ENCODE peak calls at places on chromosomes 13 and 19, in five cellular contexts. L is osteocyte, G is HS-5, M is AG10803, J is fibroblast of gingiva. K is an unnamed sample.

GRCh38 chr13:37270206-37271001 is 164.9 kb upstream of the CSNK1A1L start:
- DNase-seq in L (no peak), G (no peak), M (peak; percentile 33), J (no peak), K (no peak)

GRCh38 chr19:49425922-49426592 is 869 bp downstream of the GFY start:
- DNase-seq in L (no peak), G (no peak), M (no peak), J (no peak), K (peak; percentile 38)

GRCh38 chr19:45742969-45743368 is 9.7 kb downstream of the MEIOSIN start:
- DNase-seq in L (no peak), G (no peak), M (no peak), J (no peak), K (no peak)

GRCh38 chr19:5048727-5049553 is 80.0 kb downstream of the KDM4B start:
- DNase-seq in L (peak; percentile 92), G (no peak), M (peak; percentile 78), J (peak; percentile 69), K (no peak)

GRCh38 chr19:10915511-10916091 is 12.8 kb downstream of the YIPF2 start:
- DNase-seq in L (no peak), G (peak; percentile 92), M (peak; percentile 97), J (peak; percentile 95), K (no peak)

GRCh38 chr13:43908156-43909126 is 28.7 kb downstream of the LACC1 start:
- DNase-seq in L (no peak), G (peak; percentile 39), M (peak; percentile 72), J (peak; percentile 47), K (peak; percentile 15)

GRCh38 chr19:28746486-28746885 is 466.5 kb downstream of the UQCRFS1 start:
- DNase-seq in L (no peak), G (no peak), M (no peak), J (no peak), K (no peak)

GRCh38 chr13:99759163-99759552 is 212.4 kb downstream of the ZIC5 start:
- DNase-seq in L (no peak), G (no peak), M (no peak), J (no peak), K (no peak)

GRCh38 chr13:41463823-41464602 is 6.7 kb downstream of the RGCC start:
- DNase-seq in L (no peak), G (no peak), M (no peak), J (no peak), K (no peak)

GRCh38 chr19:51726049-51726448 is 2.3 kb upstream of the HAS1 start:
- DNase-seq in L (no peak), G (no peak), M (peak; percentile 93), J (peak; percentile 83), K (no peak)

GRCh38 chr19:6777434-6777833 is 4.9 kb downstream of the VAV1 start:
- DNase-seq in L (no peak), G (no peak), M (no peak), J (no peak), K (no peak)

GRCh38 chr19:16266586-16266942 is 58.1 kb upstream of the KLF2 start:
- DNase-seq in L (no peak), G (no peak), M (no peak), J (no peak), K (no peak)

GRCh38 chr13:114112826-114113322 is 19.5 kb downstream of the RASA3 start:
- DNase-seq in L (no peak), G (no peak), M (no peak), J (no peak), K (no peak)

GRCh38 chr19:18785179-18786124 is 5.7 kb downstream of the COMP start:
- DNase-seq in L (no peak), G (no peak), M (peak; percentile 44), J (peak; percentile 42), K (peak; percentile 47)

GRCh38 chr13:46342538-46342937 is 44.5 kb downstream of the RUBCNL start:
- DNase-seq in L (no peak), G (no peak), M (no peak), J (no peak), K (no peak)

GRCh38 chr19:52991484-52991883 is 22.2 kb upstream of the ERVV-1 start:
- DNase-seq in L (no peak), G (peak; percentile 67), M (peak; percentile 63), J (peak; percentile 74), K (no peak)

GRCh38 chr13:35157143-35157755 is 215.2 kb downstream of the NBEA start:
- DNase-seq in L (no peak), G (no peak), M (peak; percentile 55), J (peak; percentile 37), K (peak; percentile 69)

GRCh38 chr13:32538234-32538620 is 368 bp downstream of the N4BP2L2 start:
- DNase-seq in L (no peak), G (peak; percentile 2), M (peak; percentile 41), J (peak; percentile 35), K (peak; percentile 31)

GRCh38 chr13:91719033-91719432 is 320.6 kb downstream of the GPC5 start:
- DNase-seq in L (no peak), G (peak; percentile 33), M (no peak), J (no peak), K (peak; percentile 66)

GRCh38 chr19:44072543-44073401 is 813 bp downstream of the ZNF284 start:
- DNase-seq in L (no peak), G (no peak), M (no peak), J (no peak), K (no peak)

GRCh38 chr13:19767966-19768365 is 14.8 kb downstream of the PSPC1 start:
- DNase-seq in L (no peak), G (no peak), M (no peak), J (no peak), K (no peak)

GRCh38 chr13:34156841-34157365 is 339.0 kb downstream of the RFC3 start:
- DNase-seq in L (no peak), G (peak; percentile 49), M (peak; percentile 91), J (peak; percentile 69), K (peak; percentile 90)

GRCh38 chr13:31860002-31860401 is 120.7 kb downstream of the RXFP2 start:
- DNase-seq in L (no peak), G (no peak), M (no peak), J (no peak), K (no peak)

GRCh38 chr13:98184796-98185195 is 7.7 kb upstream of the RNF113B start:
- DNase-seq in L (no peak), G (no peak), M (peak; percentile 69), J (peak; percentile 31), K (no peak)

GRCh38 chr19:33129901-33130300 is 2.0 kb upstream of the WDR88 start:
- DNase-seq in L (no peak), G (no peak), M (no peak), J (no peak), K (no peak)